ENCODE peak calls at places on chromosomes 1 and 21, in seven cellular contexts. H is body of pancreas, S is lower leg skin, F is pancreas, T is GM12878, R is HFF-Myc, W is psoas muscle. X is an unnamed sample.
A peak's percentile ranks its signal among the peaks of the same experiment; 100 is the strongest.

GRCh38 chr1:227429447-227430359 is 111.4 kb upstream of the CDC42BPA start:
- DNase-seq in H (no peak), S (no peak), F (no peak), T (no peak), R (peak; percentile 72), W (peak; percentile 33), X (no peak)

GRCh38 chr1:216766633-216767325 is 43.5 kb upstream of the ESRRG start:
- DNase-seq in H (no peak), S (no peak), F (no peak), T (no peak), R (no peak), W (no peak), X (peak; percentile 66)

GRCh38 chr1:47711211-47711847 is 273.5 kb downstream of the FOXD2 start:
- DNase-seq in H (no peak), S (peak; percentile 67), F (no peak), T (no peak), R (no peak), W (no peak), X (no peak)

GRCh38 chr1:197486948-197487347 is 218.9 kb downstream of the CRB1 start:
- DNase-seq in H (peak; percentile 40), S (no peak), F (no peak), T (no peak), R (no peak), W (no peak), X (no peak)

GRCh38 chr1:183493540-183494245 is 21.4 kb downstream of the SMG7 start:
- DNase-seq in H (no peak), S (no peak), F (no peak), T (no peak), R (no peak), W (no peak), X (no peak)

GRCh38 chr1:85449356-85449755 is 15.6 kb downstream of the DDAH1 start:
- DNase-seq in H (peak; percentile 34), S (no peak), F (no peak), T (no peak), R (no peak), W (no peak), X (no peak)

GRCh38 chr1:234957330-234958065 is 171.1 kb downstream of the TOMM20 start:
- DNase-seq in H (peak; percentile 91), S (peak; percentile 82), F (peak; percentile 91), T (no peak), R (peak; percentile 93), W (no peak), X (peak; percentile 70)

GRCh38 chr21:41970751-41971653 is 17.2 kb upstream of the C2CD2 start:
- DNase-seq in H (no peak), S (peak; percentile 72), F (no peak), T (no peak), R (no peak), W (no peak), X (no peak)

GRCh38 chr1:101506541-101507164 is 269.8 kb downstream of the S1PR1 start:
- DNase-seq in H (peak; percentile 26), S (no peak), F (peak; percentile 10), T (peak; percentile 21), R (peak; percentile 20), W (no peak), X (peak; percentile 7)

GRCh38 chr1:203366476-203366875 is 15.6 kb upstream of the FMOD start:
- DNase-seq in H (no peak), S (no peak), F (no peak), T (no peak), R (no peak), W (no peak), X (no peak)

GRCh38 chr21:35428489-35428888 is 379.4 kb upstream of the RUNX1 start:
- DNase-seq in H (no peak), S (no peak), F (no peak), T (no peak), R (no peak), W (peak; percentile 34), X (no peak)

GRCh38 chr1:234398849-234399381 is 25.7 kb downstream of the COA6 start:
- DNase-seq in H (no peak), S (no peak), F (no peak), T (peak; percentile 75), R (no peak), W (no peak), X (no peak)

GRCh38 chr1:212699104-212699838 is 369 bp downstream of the BATF3 start:
- DNase-seq in H (peak; percentile 34), S (peak; percentile 86), F (peak; percentile 24), T (no peak), R (no peak), W (peak; percentile 42), X (no peak)

GRCh38 chr21:43975469-43976098 is 36.5 kb upstream of the TRAPPC10 start:
- DNase-seq in H (peak; percentile 78), S (peak; percentile 94), F (peak; percentile 56), T (peak; percentile 33), R (peak; percentile 19), W (peak; percentile 80), X (no peak)

GRCh38 chr1:165862448-165862847 is 35.0 kb downstream of the UCK2 start:
- DNase-seq in H (peak; percentile 59), S (no peak), F (peak; percentile 43), T (no peak), R (no peak), W (peak; percentile 34), X (peak; percentile 61)

GRCh38 chr1:31788825-31789256 is 24.7 kb upstream of the ADGRB2 start:
- DNase-seq in H (no peak), S (no peak), F (no peak), T (peak; percentile 19), R (peak; percentile 30), W (no peak), X (peak; percentile 38)

GRCh38 chr1:213989071-213989739 is 1.4 kb downstream of the PROX1 start:
- DNase-seq in H (no peak), S (no peak), F (no peak), T (no peak), R (no peak), W (no peak), X (no peak)

GRCh38 chr1:111285879-111286278 is 4.8 kb upstream of the CHIA start:
- DNase-seq in H (no peak), S (no peak), F (no peak), T (no peak), R (no peak), W (no peak), X (no peak)

GRCh38 chr1:30575066-30575465 is 148.3 kb downstream of the MATN1 start:
- DNase-seq in H (no peak), S (no peak), F (no peak), T (no peak), R (no peak), W (no peak), X (no peak)

GRCh38 chr1:53944469-53945182 is 873 bp downstream of the IFT25 start:
- DNase-seq in H (no peak), S (no peak), F (no peak), T (no peak), R (no peak), W (no peak), X (no peak)

GRCh38 chr1:96313216-96313615 is 408.4 kb upstream of the PTBP2 start:
- DNase-seq in H (no peak), S (no peak), F (no peak), T (no peak), R (peak; percentile 38), W (no peak), X (no peak)

GRCh38 chr21:18249542-18250152 is 5.0 kb downstream of the CHODL start:
- DNase-seq in H (no peak), S (no peak), F (no peak), T (no peak), R (no peak), W (no peak), X (no peak)
- TF ChIP-seq CTCF in H (no peak), S (no peak), F (no peak), T (no peak), R (peak; percentile 19), W (no peak), X (no peak)

DNA sequence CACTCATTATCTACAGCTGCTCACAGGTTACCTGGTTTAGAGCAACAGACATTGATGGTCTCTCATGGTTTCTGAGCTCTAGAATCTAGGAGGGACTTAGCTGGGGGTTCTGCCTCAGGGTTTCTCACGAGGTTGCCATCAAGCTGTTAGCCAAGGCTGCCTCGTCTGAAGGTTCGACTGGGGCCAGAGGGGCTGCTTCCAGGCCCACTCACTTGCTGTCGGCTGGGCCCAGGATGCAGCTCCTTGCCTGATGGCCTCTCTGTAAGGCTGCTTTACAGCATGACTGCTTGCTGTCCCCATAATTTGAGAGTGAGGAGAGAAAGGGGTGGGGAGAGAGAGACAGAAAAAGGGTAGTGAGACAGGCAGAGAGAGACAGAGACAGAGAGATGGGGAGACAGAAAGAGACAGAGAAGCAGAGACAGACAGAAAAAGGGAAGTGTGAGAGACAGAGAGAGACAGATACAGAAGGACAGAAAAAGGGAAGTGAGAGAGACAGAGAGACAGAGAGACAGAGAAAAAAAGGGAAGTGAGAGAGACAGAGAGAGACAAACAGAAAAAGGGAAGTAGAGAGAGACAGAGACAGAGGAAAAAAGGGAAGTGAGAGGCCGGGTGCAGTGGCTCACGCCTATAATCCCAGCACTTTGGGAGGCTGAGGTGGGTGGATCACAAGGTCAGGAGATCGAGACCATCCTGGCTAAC is 106.8 kb upstream of the C1orf174 start:
- DNase-seq in H (no peak), S (peak; percentile 49), F (no peak), T (no peak), R (no peak), W (no peak), X (no peak)
- H3K4me3 ChIP-seq in H (no peak overlapping the region), S (no peak overlapping the region), F (no peak overlapping the region), T (no peak overlapping the region), R (no peak overlapping the region), W (no peak overlapping the region), X (no peak overlapping the region)

GRCh38 chr1:41394918-41395598 is 33.8 kb downstream of the FOXO6 start:
- DNase-seq in H (no peak), S (no peak), F (no peak), T (no peak), R (no peak), W (no peak), X (no peak)
- TF ChIP-seq CTCF in H (no peak), S (no peak), F (no peak), T (no peak), R (no peak), W (no peak), X (no peak)

GRCh38 chr1:26530898-26531598 is 1.5 kb downstream of the RPS6KA1 start:
- DNase-seq in H (peak; percentile 91), S (no peak), F (peak; percentile 82), T (no peak), R (peak; percentile 54), W (no peak), X (peak; percentile 61)

GRCh38 chr1:26529655-26530539 is at the start of gene RPS6KA1:
- DNase-seq in H (peak; percentile 72), S (peak; percentile 89), F (peak; percentile 56), T (no peak), R (no peak), W (peak; percentile 47), X (no peak)

GRCh38 chr1:26533951-26534514 is 4.5 kb downstream of the RPS6KA1 start:
- DNase-seq in H (peak; percentile 35), S (no peak), F (no peak), T (no peak), R (no peak), W (no peak), X (no peak)

GRCh38 chr1:26530540-26530897 is 958 bp downstream of the RPS6KA1 start:
- DNase-seq in H (no peak), S (no peak), F (no peak), T (no peak), R (no peak), W (no peak), X (no peak)

DNA sequence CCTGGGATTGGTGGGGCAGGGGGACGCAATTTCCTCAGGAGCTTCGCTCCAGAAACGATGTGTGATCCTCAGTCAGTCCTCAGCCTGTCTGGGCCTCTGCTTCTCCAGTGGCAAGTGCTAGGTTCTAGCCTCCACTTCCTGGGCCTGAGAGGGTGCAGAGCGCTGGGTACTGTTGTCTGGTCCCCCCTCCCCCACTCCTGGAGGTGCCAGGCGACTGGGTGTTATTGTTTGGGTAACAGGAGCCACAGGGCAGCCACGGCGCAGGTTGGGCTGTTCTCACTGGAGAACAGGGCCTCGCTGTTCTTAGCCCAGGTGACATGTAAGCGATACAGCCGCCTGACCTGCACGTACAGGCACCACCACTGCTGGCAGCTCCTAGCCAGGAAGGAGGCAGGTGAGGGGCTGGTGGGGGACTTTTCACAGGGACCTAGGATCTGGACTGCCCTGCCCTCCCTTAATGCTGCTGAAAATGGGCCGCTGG is 2.1 kb downstream of the RPS6KA1 start:
- DNase-seq in H (peak; percentile 86), S (peak; percentile 89), F (peak; percentile 81), T (no peak), R (no peak), W (no peak), X (peak; percentile 34)
- H3K4me3 ChIP-seq in H (no peak overlapping the region), S (no peak overlapping the region), F (no peak overlapping the region), T (peak overlapping the region; percentile 83), R (peak overlapping the region; percentile 5), W (no peak overlapping the region), X (peak overlapping the region; percentile 75)

X was measured in LNCaP clone FGC.